ENCODE peak calls at places on chromosomes 1 and 21, in four cellular contexts. V, G, P and Q are unnamed samples.

GRCh38 chr1:198693321-198693720 is 54.5 kb downstream of the PTPRC start:
- DNase-seq in V (no peak), G (no peak), P (no peak), Q (no peak)

GRCh38 chr1:10733967-10734366 is 62.5 kb downstream of the CASZ1 start:
- DNase-seq in V (no peak), G (no peak), P (no peak), Q (no peak)

GRCh38 chr1:210359255-210359654 is 30.6 kb downstream of the HHAT start:
- DNase-seq in V (no peak), G (no peak), P (no peak), Q (no peak)

GRCh38 chr1:147626739-147627138 is 43.6 kb downstream of the ACP6 start:
- DNase-seq in V (no peak), G (no peak), P (no peak), Q (no peak)

GRCh38 chr1:28577738-28578536 is 14.1 kb upstream of the RAB42 start:
- DNase-seq in V (no peak), G (peak), P (no peak), Q (no peak)

GRCh38 chr1:54377040-54377691 is 29.0 kb downstream of the SSBP3 start:
- DNase-seq in V (no peak), G (peak), P (no peak), Q (no peak)

GRCh38 chr1:6358757-6359567 is 34.6 kb downstream of the ACOT7 start:
- DNase-seq in V (no peak), G (no peak), P (no peak), Q (no peak)

GRCh38 chr1:232222614-232223013 is 407.3 kb downstream of the SIPA1L2 start:
- DNase-seq in V (no peak), G (no peak), P (no peak), Q (no peak)

GRCh38 chr1:10823000-10823401 is 26.6 kb upstream of the CASZ1 start:
- DNase-seq in V (no peak), G (no peak), P (no peak), Q (no peak)

GRCh38 chr1:67724928-67725560 is 40.0 kb downstream of the GADD45A start:
- DNase-seq in V (no peak), G (no peak), P (no peak), Q (no peak)

GRCh38 chr1:212671342-212672031 is 28.2 kb downstream of the BATF3 start:
- DNase-seq in V (no peak), G (no peak), P (no peak), Q (no peak)

GRCh38 chr21:37793660-37794059 is 122.6 kb downstream of the KCNJ6 start:
- DNase-seq in V (no peak), G (no peak), P (no peak), Q (no peak)

GRCh38 chr1:106568161-106568560 is 488.3 kb upstream of the PRMT6 start:
- DNase-seq in V (no peak), G (no peak), P (no peak), Q (no peak)

GRCh38 chr1:67465371-67465770 is 35.2 kb upstream of the SERBP1 start:
- DNase-seq in V (no peak), G (no peak), P (no peak), Q (no peak)

GRCh38 chr1:221431068-221431651 is 310.7 kb downstream of the DUSP10 start:
- DNase-seq in V (no peak), G (no peak), P (no peak), Q (no peak)

GRCh38 chr1:226655251-226656163 is 83.6 kb downstream of the ITPKB start:
- DNase-seq in V (no peak), G (no peak), P (no peak), Q (peak)

GRCh38 chr1:204494281-204495077 is at the start of gene PIK3C2B:
- DNase-seq in V (peak), G (peak), P (peak), Q (peak)

GRCh38 chr1:159879977-159880376 is 17.5 kb upstream of the VSIG8 start:
- DNase-seq in V (no peak), G (no peak), P (no peak), Q (no peak)

GRCh38 chr1:81111818-81112217 is 688.9 kb upstream of the ADGRL2 start:
- DNase-seq in V (no peak), G (no peak), P (no peak), Q (no peak)

GRCh38 chr1:177650947-177651346 is 318.9 kb downstream of the SEC16B start:
- DNase-seq in V (no peak), G (no peak), P (no peak), Q (no peak)

GRCh38 chr1:196306421-196306820 is 301.8 kb downstream of the KCNT2 start:
- DNase-seq in V (peak), G (no peak), P (no peak), Q (peak)

GRCh38 chr1:208242829-208243521 is 1.2 kb downstream of the PLXNA2 start:
- DNase-seq in V (no peak), G (peak), P (no peak), Q (peak)

GRCh38 chr21:37845535-37845934 is 70.7 kb downstream of the KCNJ6 start:
- DNase-seq in V (no peak), G (no peak), P (no peak), Q (no peak)

GRCh38 chr1:10434590-10434989 is 4.4 kb downstream of the CENPS start:
- DNase-seq in V (no peak), G (no peak), P (no peak), Q (no peak)

GRCh38 chr1:157967205-157967604 is 26.2 kb upstream of the KIRREL1 start:
- DNase-seq in V (no peak), G (no peak), P (no peak), Q (no peak)

GRCh38 chr1:157971723-157972122 is 21.7 kb upstream of the KIRREL1 start:
- DNase-seq in V (no peak), G (no peak), P (no peak), Q (no peak)

GRCh38 chr1:157968503-157968902 is 24.9 kb upstream of the KIRREL1 start:
- DNase-seq in V (no peak), G (no peak), P (no peak), Q (no peak)

GRCh38 chr1:157968951-157969350 is 24.5 kb upstream of the KIRREL1 start:
- DNase-seq in V (no peak), G (no peak), P (no peak), Q (no peak)

DNA sequence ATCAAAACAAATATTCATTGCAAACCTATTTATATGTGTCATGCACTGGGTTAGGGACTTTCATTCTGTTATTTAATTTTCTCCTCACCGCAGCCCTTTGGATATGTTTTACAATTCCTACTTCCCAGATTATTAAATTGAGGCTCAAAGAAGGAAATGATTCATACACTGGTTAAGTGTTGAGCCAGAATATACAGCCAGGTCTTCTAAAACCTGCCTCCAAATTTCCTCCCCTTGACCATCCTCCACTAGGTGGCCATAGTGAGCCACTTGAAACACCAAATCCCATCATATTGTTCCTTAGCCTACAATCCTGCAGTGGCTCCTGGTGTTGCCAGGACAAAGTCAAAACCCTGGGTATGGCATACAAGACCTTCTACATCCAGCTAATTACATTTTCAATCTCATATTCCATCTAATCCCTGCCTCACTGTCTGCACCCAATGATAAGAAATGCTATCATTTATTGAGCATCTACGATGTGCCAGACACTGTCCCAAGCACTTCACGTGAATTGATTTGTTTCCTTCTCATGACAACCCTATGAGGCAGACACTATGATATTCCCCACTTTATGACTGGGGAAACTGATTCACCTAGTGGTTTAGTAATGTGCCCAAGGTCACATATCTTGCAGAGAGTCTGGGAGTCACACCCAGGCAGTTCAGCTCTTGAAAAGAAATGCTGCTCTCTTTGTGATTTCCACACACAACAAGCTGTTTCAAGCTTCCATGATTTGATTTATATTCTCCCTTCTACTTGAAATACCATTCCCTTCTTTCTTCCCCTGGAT is 23.6 kb upstream of the KIRREL1 start:
- DNase-seq in V (no peak), G (peak), P (peak), Q (peak)
- TF ChIP-seq ATF3 in V (no peak), G (no peak), P (no peak), Q (no peak)

DNA sequence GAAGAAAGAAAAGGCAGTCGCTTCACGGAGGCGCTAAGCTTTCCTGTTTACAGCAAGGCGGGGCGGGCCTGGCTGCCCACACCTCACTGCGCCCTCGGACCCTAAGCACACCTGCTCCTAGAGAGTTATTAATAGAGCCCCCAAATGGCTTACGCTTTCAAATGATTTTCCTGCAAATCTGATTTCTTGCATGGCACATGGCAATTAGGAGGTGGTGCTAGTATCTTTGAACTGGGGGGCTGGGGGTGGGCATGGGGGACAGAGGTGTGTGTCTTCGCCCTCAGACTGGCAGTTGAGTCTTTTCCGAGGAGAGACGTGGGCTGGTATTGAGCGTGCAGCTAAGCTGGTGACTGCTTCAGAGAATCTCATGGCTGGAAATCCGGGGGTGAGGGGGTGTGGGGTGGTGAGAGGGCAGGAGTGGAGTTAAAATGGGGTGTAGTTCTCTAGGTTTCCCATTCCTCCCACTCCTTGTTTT is 1.3 kb downstream of the S1PR1 start:
- DNase-seq in V (no peak), G (no peak), P (no peak), Q (peak)
- TF ChIP-seq ATF3 in V (no peak), G (no peak), P (no peak), Q (no peak)

DNA sequence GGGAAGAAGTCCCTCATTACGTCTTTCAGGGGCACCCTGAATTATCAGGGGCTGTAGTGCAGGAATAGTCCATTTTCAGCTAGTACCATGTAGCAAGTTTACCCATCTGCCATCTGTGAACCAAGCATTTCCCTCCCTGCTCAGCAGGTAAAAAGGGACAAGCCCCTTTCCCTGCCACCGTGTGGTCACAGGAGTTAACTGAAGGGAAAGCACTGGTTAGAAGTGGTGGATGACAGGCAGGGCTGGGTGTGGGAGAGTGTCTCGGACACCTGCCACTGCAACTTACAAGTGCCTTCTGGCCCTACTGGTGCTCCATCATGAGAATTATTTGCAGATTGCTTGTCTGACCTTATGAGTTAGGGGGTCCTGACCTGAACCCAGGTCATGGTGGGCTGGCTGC is 32.0 kb upstream of the IGSF5 start:
- DNase-seq in V (no peak), G (peak), P (no peak), Q (peak)
- TF ChIP-seq ATF3 in V (no peak), G (no peak), P (no peak), Q (no peak)

GRCh38 chr21:46194374-46195334 is 10.4 kb upstream of the SPATC1L start:
- DNase-seq in V (no peak), G (no peak), P (no peak), Q (peak)

GRCh38 chr21:46195595-46196195 is 11.4 kb upstream of the SPATC1L start:
- DNase-seq in V (no peak), G (no peak), P (no peak), Q (peak)

GRCh38 chr21:46193829-46194373 is 9.6 kb upstream of the SPATC1L start:
- DNase-seq in V (no peak), G (no peak), P (no peak), Q (no peak)

GRCh38 chr21:46199436-46200373 is 15.4 kb upstream of the SPATC1L start:
- DNase-seq in V (no peak), G (no peak), P (no peak), Q (no peak)

GRCh38 chr21:46196733-46197132 is 12.5 kb upstream of the SPATC1L start:
- DNase-seq in V (no peak), G (no peak), P (no peak), Q (peak)
- TF ChIP-seq ATF3 in V (no peak), G (no peak), P (no peak), Q (no peak)

GRCh38 chr21:44299458-44300261 is at the start of gene PFKL:
- DNase-seq in V (peak), G (peak), P (no peak), Q (peak)

GRCh38 chr21:44299085-44299457 is 782 bp upstream of the PFKL start:
- DNase-seq in V (no peak), G (no peak), P (no peak), Q (no peak)

GRCh38 chr21:44301093-44301492 is 1.2 kb downstream of the PFKL start:
- DNase-seq in V (no peak), G (no peak), P (no peak), Q (peak)

GRCh38 chr21:44301961-44302406 is 2.1 kb downstream of the PFKL start:
- DNase-seq in V (no peak), G (no peak), P (no peak), Q (no peak)

DNA sequence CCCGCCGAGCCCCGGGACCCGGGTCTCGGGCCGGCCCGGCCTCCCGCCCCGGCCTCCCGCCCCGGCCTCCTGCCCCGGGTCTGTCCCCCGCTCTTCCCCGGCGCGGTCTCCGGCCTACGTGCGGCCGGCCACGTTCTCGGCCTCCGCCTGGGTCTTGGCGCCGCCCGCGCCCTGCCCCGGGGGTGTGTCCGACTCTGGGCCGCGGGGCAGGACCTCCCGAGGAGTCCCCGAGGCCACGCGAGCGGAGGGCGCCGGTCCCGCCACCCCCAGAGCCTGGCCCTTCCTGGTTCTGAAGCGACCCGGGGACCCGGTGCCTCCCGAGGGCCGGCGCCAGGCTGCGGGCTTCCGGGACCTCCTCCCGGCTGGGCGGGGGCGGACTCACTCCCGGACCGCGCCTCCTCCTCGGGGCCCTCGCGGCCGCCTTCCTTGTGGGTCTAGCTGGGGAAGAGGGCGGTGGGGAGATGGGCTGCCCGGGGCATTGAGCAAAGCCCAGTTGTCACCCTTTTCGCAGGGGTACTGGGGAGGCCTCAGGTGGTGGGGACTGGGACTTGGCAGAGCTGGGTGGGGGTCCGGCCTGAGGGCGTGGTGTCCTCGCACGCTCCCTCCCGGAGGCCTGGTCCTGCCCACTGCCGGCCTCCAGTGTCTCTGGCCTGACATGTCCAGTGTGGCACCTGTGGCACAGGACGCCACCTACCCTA is 558 bp downstream of the PFKL start:
- DNase-seq in V (no peak), G (peak), P (no peak), Q (peak)
- TF ChIP-seq ATF3 in V (no peak), G (no peak), P (no peak), Q (no peak)

GRCh38 chr1:179366093-179366800 is 476 bp downstream of the AXDND1 start:
- DNase-seq in V (peak), G (no peak), P (no peak), Q (no peak)

GRCh38 chr1:179372160-179372559 is 6.4 kb downstream of the AXDND1 start:
- DNase-seq in V (no peak), G (no peak), P (no peak), Q (no peak)

GRCh38 chr1:179365342-179366092 is at the start of gene AXDND1:
- DNase-seq in V (peak), G (peak), P (peak), Q (peak)

DNA sequence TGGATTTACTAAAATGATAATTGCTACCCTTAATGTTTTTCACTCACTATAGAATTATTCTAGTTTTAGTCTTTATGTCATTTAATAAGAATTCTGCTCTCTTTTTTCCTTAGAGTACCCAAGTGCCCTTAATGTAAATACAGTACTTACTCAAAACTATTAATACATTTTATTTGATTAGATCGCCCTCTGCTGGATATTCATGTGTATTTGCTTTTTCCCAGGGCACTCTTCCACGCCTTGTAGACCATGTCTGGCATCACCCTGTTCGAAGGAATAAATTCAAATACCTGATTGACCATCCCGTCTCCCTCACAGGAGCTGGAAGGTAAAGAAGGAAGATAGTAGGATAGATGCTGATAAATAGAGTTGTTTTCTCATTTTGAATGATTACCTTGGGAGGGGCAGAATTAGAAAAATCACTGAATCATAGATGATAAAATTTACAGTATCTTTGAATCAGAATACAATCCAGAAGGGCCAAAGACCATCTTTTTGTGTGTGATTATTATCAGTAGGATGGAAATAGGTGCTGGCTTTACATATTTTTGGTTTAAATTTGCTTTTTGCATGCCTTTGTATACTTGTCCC is 4.1 kb downstream of the AXDND1 start:
- DNase-seq in V (peak), G (peak), P (peak), Q (no peak)
- TF ChIP-seq ATF3 in V (no peak), G (no peak), P (no peak), Q (no peak)